ENCODE peak calls at places on chromosomes 13 and 19, in seven cellular contexts. One of them, this sample, is unnamed.

GRCh38 chr19:16266586-16266942 is 58.1 kb upstream of the KLF2 start:
- DNase-seq in stimulated activated CD4-positive, alpha-beta T cell treated with anti-CD3 and anti-CD28 coated beads, TNF-alpha, amount 100 ng/mL, for 24 hours: peak
- DNase-seq in AG10803: no peak
- DNase-seq in T-helper 1 cell: peak
- DNase-seq in neural crest cell: no peak
- DNase-seq in effector memory CD4-positive, alpha-beta T cell: peak
- DNase-seq in fibroblast of pulmonary artery: no peak
- DNase-seq in this sample: peak

GRCh38 chr13:111394211-111394922 is 73.9 kb downstream of the TEX29 start:
- DNase-seq in effector memory CD4-positive, alpha-beta T cell: no peak
- DNase-seq in stimulated activated CD4-positive, alpha-beta T cell treated with anti-CD3 and anti-CD28 coated beads, TNF-alpha, amount 100 ng/mL, for 24 hours: no peak
- DNase-seq in fibroblast of pulmonary artery: no peak
- DNase-seq in AG10803: no peak
- DNase-seq in T-helper 1 cell: no peak
- DNase-seq in neural crest cell: no peak
- DNase-seq in this sample: no peak

GRCh38 chr19:18775586-18776287 is 15.4 kb downstream of the COMP start:
- DNase-seq in T-helper 1 cell: no peak
- DNase-seq in stimulated activated CD4-positive, alpha-beta T cell treated with anti-CD3 and anti-CD28 coated beads, TNF-alpha, amount 100 ng/mL, for 24 hours: no peak
- DNase-seq in AG10803: peak
- DNase-seq in effector memory CD4-positive, alpha-beta T cell: no peak
- DNase-seq in fibroblast of pulmonary artery: peak
- DNase-seq in neural crest cell: no peak
- DNase-seq in this sample: no peak

GRCh38 chr19:30212574-30212973 is 159.6 kb upstream of the ZNF536 start:
- DNase-seq in neural crest cell: no peak
- DNase-seq in stimulated activated CD4-positive, alpha-beta T cell treated with anti-CD3 and anti-CD28 coated beads, TNF-alpha, amount 100 ng/mL, for 24 hours: no peak
- DNase-seq in T-helper 1 cell: no peak
- DNase-seq in effector memory CD4-positive, alpha-beta T cell: no peak
- DNase-seq in AG10803: no peak
- DNase-seq in fibroblast of pulmonary artery: no peak
- DNase-seq in this sample: no peak

GRCh38 chr13:93680329-93680728 is 453.7 kb downstream of the GPC6 start:
- DNase-seq in stimulated activated CD4-positive, alpha-beta T cell treated with anti-CD3 and anti-CD28 coated beads, TNF-alpha, amount 100 ng/mL, for 24 hours: no peak
- DNase-seq in neural crest cell: no peak
- DNase-seq in T-helper 1 cell: no peak
- DNase-seq in fibroblast of pulmonary artery: no peak
- DNase-seq in AG10803: no peak
- DNase-seq in effector memory CD4-positive, alpha-beta T cell: no peak
- DNase-seq in this sample: no peak

GRCh38 chr19:31541396-31541795 is 192.2 kb upstream of the TSHZ3 start:
- DNase-seq in fibroblast of pulmonary artery: no peak
- DNase-seq in neural crest cell: no peak
- DNase-seq in stimulated activated CD4-positive, alpha-beta T cell treated with anti-CD3 and anti-CD28 coated beads, TNF-alpha, amount 100 ng/mL, for 24 hours: no peak
- DNase-seq in T-helper 1 cell: no peak
- DNase-seq in AG10803: no peak
- DNase-seq in effector memory CD4-positive, alpha-beta T cell: no peak
- DNase-seq in this sample: no peak

GRCh38 chr19:535017-535835 is 3.7 kb downstream of the CDC34 start:
- DNase-seq in AG10803: no peak
- DNase-seq in fibroblast of pulmonary artery: no peak
- DNase-seq in stimulated activated CD4-positive, alpha-beta T cell treated with anti-CD3 and anti-CD28 coated beads, TNF-alpha, amount 100 ng/mL, for 24 hours: no peak
- DNase-seq in neural crest cell: no peak
- DNase-seq in effector memory CD4-positive, alpha-beta T cell: no peak
- DNase-seq in T-helper 1 cell: no peak
- DNase-seq in this sample: no peak

GRCh38 chr19:7942981-7943443 is 454 bp downstream of the TIMM44 start:
- DNase-seq in effector memory CD4-positive, alpha-beta T cell: no peak
- DNase-seq in stimulated activated CD4-positive, alpha-beta T cell treated with anti-CD3 and anti-CD28 coated beads, TNF-alpha, amount 100 ng/mL, for 24 hours: no peak
- DNase-seq in T-helper 1 cell: no peak
- DNase-seq in AG10803: no peak
- DNase-seq in fibroblast of pulmonary artery: peak
- DNase-seq in neural crest cell: no peak
- DNase-seq in this sample: no peak

GRCh38 chr13:35573639-35574038 is 97.2 kb upstream of the MAB21L1 start:
- DNase-seq in fibroblast of pulmonary artery: no peak
- DNase-seq in T-helper 1 cell: no peak
- DNase-seq in effector memory CD4-positive, alpha-beta T cell: no peak
- DNase-seq in neural crest cell: no peak
- DNase-seq in AG10803: no peak
- DNase-seq in stimulated activated CD4-positive, alpha-beta T cell treated with anti-CD3 and anti-CD28 coated beads, TNF-alpha, amount 100 ng/mL, for 24 hours: no peak
- DNase-seq in this sample: no peak

GRCh38 chr19:52237771-52238400 is 31.5 kb upstream of the ZNF766 start:
- DNase-seq in neural crest cell: peak
- DNase-seq in effector memory CD4-positive, alpha-beta T cell: peak
- DNase-seq in stimulated activated CD4-positive, alpha-beta T cell treated with anti-CD3 and anti-CD28 coated beads, TNF-alpha, amount 100 ng/mL, for 24 hours: peak
- DNase-seq in AG10803: peak
- DNase-seq in T-helper 1 cell: peak
- DNase-seq in fibroblast of pulmonary artery: peak
- DNase-seq in this sample: peak

GRCh38 chr19:39193785-39194184 is 3.0 kb upstream of the NCCRP1 start:
- DNase-seq in T-helper 1 cell: no peak
- DNase-seq in stimulated activated CD4-positive, alpha-beta T cell treated with anti-CD3 and anti-CD28 coated beads, TNF-alpha, amount 100 ng/mL, for 24 hours: no peak
- DNase-seq in AG10803: no peak
- DNase-seq in effector memory CD4-positive, alpha-beta T cell: no peak
- DNase-seq in neural crest cell: no peak
- DNase-seq in fibroblast of pulmonary artery: peak
- DNase-seq in this sample: no peak

GRCh38 chr19:42091300-42092266 is 15.6 kb downstream of the ZNF574 start:
- DNase-seq in effector memory CD4-positive, alpha-beta T cell: no peak
- DNase-seq in fibroblast of pulmonary artery: peak
- DNase-seq in AG10803: peak
- DNase-seq in T-helper 1 cell: no peak
- DNase-seq in stimulated activated CD4-positive, alpha-beta T cell treated with anti-CD3 and anti-CD28 coated beads, TNF-alpha, amount 100 ng/mL, for 24 hours: no peak
- DNase-seq in neural crest cell: no peak
- DNase-seq in this sample: no peak

GRCh38 chr13:74243637-74244526 is 109.7 kb upstream of the KLF12 start:
- DNase-seq in stimulated activated CD4-positive, alpha-beta T cell treated with anti-CD3 and anti-CD28 coated beads, TNF-alpha, amount 100 ng/mL, for 24 hours: no peak
- DNase-seq in fibroblast of pulmonary artery: peak
- DNase-seq in T-helper 1 cell: peak
- DNase-seq in AG10803: peak
- DNase-seq in effector memory CD4-positive, alpha-beta T cell: no peak
- DNase-seq in neural crest cell: no peak
- DNase-seq in this sample: no peak

GRCh38 chr13:40442191-40442590 is 224.2 kb downstream of the FOXO1 start:
- DNase-seq in AG10803: no peak
- DNase-seq in neural crest cell: no peak
- DNase-seq in T-helper 1 cell: no peak
- DNase-seq in stimulated activated CD4-positive, alpha-beta T cell treated with anti-CD3 and anti-CD28 coated beads, TNF-alpha, amount 100 ng/mL, for 24 hours: no peak
- DNase-seq in effector memory CD4-positive, alpha-beta T cell: no peak
- DNase-seq in fibroblast of pulmonary artery: no peak
- DNase-seq in this sample: no peak

GRCh38 chr19:1173160-1173844 is 766 bp downstream of the SBNO2 start:
- DNase-seq in AG10803: no peak
- DNase-seq in stimulated activated CD4-positive, alpha-beta T cell treated with anti-CD3 and anti-CD28 coated beads, TNF-alpha, amount 100 ng/mL, for 24 hours: no peak
- DNase-seq in fibroblast of pulmonary artery: peak
- DNase-seq in T-helper 1 cell: peak
- DNase-seq in neural crest cell: no peak
- DNase-seq in effector memory CD4-positive, alpha-beta T cell: no peak
- DNase-seq in this sample: no peak

GRCh38 chr19:49997709-49998108 is 27.5 kb downstream of the VRK3 start:
- DNase-seq in fibroblast of pulmonary artery: peak
- DNase-seq in stimulated activated CD4-positive, alpha-beta T cell treated with anti-CD3 and anti-CD28 coated beads, TNF-alpha, amount 100 ng/mL, for 24 hours: no peak
- DNase-seq in effector memory CD4-positive, alpha-beta T cell: no peak
- DNase-seq in AG10803: peak
- DNase-seq in T-helper 1 cell: no peak
- DNase-seq in neural crest cell: no peak
- DNase-seq in this sample: no peak

GRCh38 chr13:24050292-24050711 is 110.2 kb upstream of the SPATA13 start:
- DNase-seq in neural crest cell: no peak
- DNase-seq in AG10803: peak
- DNase-seq in effector memory CD4-positive, alpha-beta T cell: no peak
- DNase-seq in stimulated activated CD4-positive, alpha-beta T cell treated with anti-CD3 and anti-CD28 coated beads, TNF-alpha, amount 100 ng/mL, for 24 hours: no peak
- DNase-seq in fibroblast of pulmonary artery: peak
- DNase-seq in T-helper 1 cell: peak
- DNase-seq in this sample: no peak

GRCh38 chr19:46191972-46192371 is 37.6 kb upstream of the IGFL1 start:
- DNase-seq in AG10803: no peak
- DNase-seq in effector memory CD4-positive, alpha-beta T cell: no peak
- DNase-seq in fibroblast of pulmonary artery: no peak
- DNase-seq in stimulated activated CD4-positive, alpha-beta T cell treated with anti-CD3 and anti-CD28 coated beads, TNF-alpha, amount 100 ng/mL, for 24 hours: no peak
- DNase-seq in T-helper 1 cell: no peak
- DNase-seq in neural crest cell: no peak
- DNase-seq in this sample: no peak

GRCh38 chr19:45800009-45800553 is 7.4 kb upstream of the DMWD start:
- DNase-seq in effector memory CD4-positive, alpha-beta T cell: no peak
- DNase-seq in AG10803: peak
- DNase-seq in fibroblast of pulmonary artery: peak
- DNase-seq in neural crest cell: no peak
- DNase-seq in stimulated activated CD4-positive, alpha-beta T cell treated with anti-CD3 and anti-CD28 coated beads, TNF-alpha, amount 100 ng/mL, for 24 hours: no peak
- DNase-seq in T-helper 1 cell: no peak
- DNase-seq in this sample: no peak

GRCh38 chr19:54209058-54209747 is 8.5 kb downstream of the RPS9 start:
- DNase-seq in T-helper 1 cell: no peak
- DNase-seq in fibroblast of pulmonary artery: no peak
- DNase-seq in AG10803: no peak
- DNase-seq in stimulated activated CD4-positive, alpha-beta T cell treated with anti-CD3 and anti-CD28 coated beads, TNF-alpha, amount 100 ng/mL, for 24 hours: peak
- DNase-seq in neural crest cell: no peak
- DNase-seq in effector memory CD4-positive, alpha-beta T cell: no peak
- DNase-seq in this sample: no peak

GRCh38 chr13:87981416-87981815 is 310.2 kb downstream of the SLITRK5 start:
- DNase-seq in effector memory CD4-positive, alpha-beta T cell: no peak
- DNase-seq in neural crest cell: no peak
- DNase-seq in fibroblast of pulmonary artery: no peak
- DNase-seq in AG10803: no peak
- DNase-seq in T-helper 1 cell: no peak
- DNase-seq in stimulated activated CD4-positive, alpha-beta T cell treated with anti-CD3 and anti-CD28 coated beads, TNF-alpha, amount 100 ng/mL, for 24 hours: no peak
- DNase-seq in this sample: no peak

GRCh38 chr13:53073711-53074110 is 45.1 kb downstream of the OLFM4 start:
- DNase-seq in stimulated activated CD4-positive, alpha-beta T cell treated with anti-CD3 and anti-CD28 coated beads, TNF-alpha, amount 100 ng/mL, for 24 hours: no peak
- DNase-seq in fibroblast of pulmonary artery: no peak
- DNase-seq in neural crest cell: no peak
- DNase-seq in AG10803: no peak
- DNase-seq in T-helper 1 cell: no peak
- DNase-seq in effector memory CD4-positive, alpha-beta T cell: no peak
- DNase-seq in this sample: no peak

GRCh38 chr19:40803857-40804782 is 5.1 kb downstream of the EGLN2 start:
- DNase-seq in T-helper 1 cell: peak
- DNase-seq in stimulated activated CD4-positive, alpha-beta T cell treated with anti-CD3 and anti-CD28 coated beads, TNF-alpha, amount 100 ng/mL, for 24 hours: peak
- DNase-seq in neural crest cell: no peak
- DNase-seq in AG10803: no peak
- DNase-seq in fibroblast of pulmonary artery: no peak
- DNase-seq in effector memory CD4-positive, alpha-beta T cell: peak
- DNase-seq in this sample: peak

GRCh38 chr19:46713781-46714522 is 3.0 kb downstream of the PRKD2 start:
- DNase-seq in T-helper 1 cell: peak
- DNase-seq in stimulated activated CD4-positive, alpha-beta T cell treated with anti-CD3 and anti-CD28 coated beads, TNF-alpha, amount 100 ng/mL, for 24 hours: peak
- DNase-seq in neural crest cell: peak
- DNase-seq in AG10803: peak
- DNase-seq in fibroblast of pulmonary artery: peak
- DNase-seq in effector memory CD4-positive, alpha-beta T cell: peak
- DNase-seq in this sample: peak

GRCh38 chr13:28358673-28359072 is 136.3 kb downstream of the FLT1 start:
- DNase-seq in neural crest cell: no peak
- DNase-seq in AG10803: no peak
- DNase-seq in fibroblast of pulmonary artery: no peak
- DNase-seq in stimulated activated CD4-positive, alpha-beta T cell treated with anti-CD3 and anti-CD28 coated beads, TNF-alpha, amount 100 ng/mL, for 24 hours: no peak
- DNase-seq in T-helper 1 cell: no peak
- DNase-seq in effector memory CD4-positive, alpha-beta T cell: no peak
- DNase-seq in this sample: no peak

GRCh38 chr19:12484011-12484370 is 625 bp downstream of the ZNF709 start:
- DNase-seq in neural crest cell: no peak
- DNase-seq in effector memory CD4-positive, alpha-beta T cell: no peak
- DNase-seq in AG10803: no peak
- DNase-seq in T-helper 1 cell: no peak
- DNase-seq in stimulated activated CD4-positive, alpha-beta T cell treated with anti-CD3 and anti-CD28 coated beads, TNF-alpha, amount 100 ng/mL, for 24 hours: no peak
- DNase-seq in fibroblast of pulmonary artery: peak
- DNase-seq in this sample: no peak

GRCh38 chr19:16021796-16022195 is 54.5 kb upstream of the TPM4 start:
- DNase-seq in AG10803: no peak
- DNase-seq in fibroblast of pulmonary artery: no peak
- DNase-seq in neural crest cell: no peak
- DNase-seq in T-helper 1 cell: no peak
- DNase-seq in stimulated activated CD4-positive, alpha-beta T cell treated with anti-CD3 and anti-CD28 coated beads, TNF-alpha, amount 100 ng/mL, for 24 hours: no peak
- DNase-seq in effector memory CD4-positive, alpha-beta T cell: no peak
- DNase-seq in this sample: no peak

GRCh38 chr19:24140099-24140498 is 53.1 kb downstream of the ZNF254 start:
- DNase-seq in neural crest cell: no peak
- DNase-seq in fibroblast of pulmonary artery: peak
- DNase-seq in T-helper 1 cell: no peak
- DNase-seq in effector memory CD4-positive, alpha-beta T cell: no peak
- DNase-seq in stimulated activated CD4-positive, alpha-beta T cell treated with anti-CD3 and anti-CD28 coated beads, TNF-alpha, amount 100 ng/mL, for 24 hours: no peak
- DNase-seq in AG10803: peak
- DNase-seq in this sample: no peak

GRCh38 chr19:7560271-7560670 is 24.8 kb downstream of the PNPLA6 start:
- DNase-seq in T-helper 1 cell: no peak
- DNase-seq in stimulated activated CD4-positive, alpha-beta T cell treated with anti-CD3 and anti-CD28 coated beads, TNF-alpha, amount 100 ng/mL, for 24 hours: no peak
- DNase-seq in neural crest cell: no peak
- DNase-seq in fibroblast of pulmonary artery: no peak
- DNase-seq in effector memory CD4-positive, alpha-beta T cell: no peak
- DNase-seq in AG10803: no peak
- DNase-seq in this sample: no peak

GRCh38 chr13:95235944-95236343 is 65.3 kb downstream of the ABCC4 start:
- DNase-seq in fibroblast of pulmonary artery: no peak
- DNase-seq in stimulated activated CD4-positive, alpha-beta T cell treated with anti-CD3 and anti-CD28 coated beads, TNF-alpha, amount 100 ng/mL, for 24 hours: no peak
- DNase-seq in T-helper 1 cell: no peak
- DNase-seq in AG10803: no peak
- DNase-seq in neural crest cell: no peak
- DNase-seq in effector memory CD4-positive, alpha-beta T cell: no peak
- DNase-seq in this sample: no peak

GRCh38 chr13:49436890-49437289 is 7.0 kb downstream of the CAB39L start:
- DNase-seq in fibroblast of pulmonary artery: peak
- DNase-seq in T-helper 1 cell: no peak
- DNase-seq in effector memory CD4-positive, alpha-beta T cell: no peak
- DNase-seq in stimulated activated CD4-positive, alpha-beta T cell treated with anti-CD3 and anti-CD28 coated beads, TNF-alpha, amount 100 ng/mL, for 24 hours: no peak
- DNase-seq in neural crest cell: no peak
- DNase-seq in AG10803: peak
- DNase-seq in this sample: no peak

GRCh38 chr13:100588350-100589177 is at the start of gene GGACT:
- DNase-seq in neural crest cell: peak
- DNase-seq in AG10803: peak
- DNase-seq in stimulated activated CD4-positive, alpha-beta T cell treated with anti-CD3 and anti-CD28 coated beads, TNF-alpha, amount 100 ng/mL, for 24 hours: peak
- DNase-seq in T-helper 1 cell: peak
- DNase-seq in fibroblast of pulmonary artery: peak
- DNase-seq in effector memory CD4-positive, alpha-beta T cell: peak
- DNase-seq in this sample: peak

GRCh38 chr19:46840157-46840942 is 10.3 kb downstream of the AP2S1 start:
- DNase-seq in stimulated activated CD4-positive, alpha-beta T cell treated with anti-CD3 and anti-CD28 coated beads, TNF-alpha, amount 100 ng/mL, for 24 hours: peak
- DNase-seq in neural crest cell: peak
- DNase-seq in T-helper 1 cell: peak
- DNase-seq in effector memory CD4-positive, alpha-beta T cell: peak
- DNase-seq in AG10803: peak
- DNase-seq in fibroblast of pulmonary artery: peak
- DNase-seq in this sample: peak